ENCODE peak calls at places on chromosomes 5 and 9, in five cellular contexts. P is upper lobe of right lung, U is fibroblast of lung, L is thoracic aorta, B is testis. M is an unnamed sample. For H3K4me1, the result is how much of the 10 kb centered on the place peaks cover.

GRCh38 chr5:156641690-156642089 is 208.4 kb upstream of the PPP1R2B start:
- DNase-seq in P (no peak), U (no peak), L (no peak), B (no peak), M (no peak)

GRCh38 chr5:79771387-79771786 is 81.8 kb downstream of the CMYA5 start:
- DNase-seq in P (no peak), U (peak), L (no peak), B (no peak), M (peak)

GRCh38 chr9:79570449-79571308 is 1.1 kb upstream of the TLE4 start:
- DNase-seq in P (peak), U (peak), L (no peak), B (peak), M (peak)

GRCh38 chr5:151405334-151405872 is 42.0 kb upstream of the SLC36A1 start:
- DNase-seq in P (no peak), U (no peak), L (no peak), B (no peak), M (no peak)

GRCh38 chr5:45336464-45336863 is 359.7 kb downstream of the HCN1 start:
- DNase-seq in P (no peak), U (no peak), L (no peak), B (no peak), M (no peak)

GRCh38 chr5:157610990-157611389 is 35.4 kb upstream of the ADAM19 start:
- DNase-seq in P (no peak), U (no peak), L (no peak), B (no peak), M (no peak)

GRCh38 chr5:130111723-130112122 is 207.5 kb downstream of the CHSY3 start:
- DNase-seq in P (no peak), U (no peak), L (no peak), B (no peak), M (no peak)

GRCh38 chr9:129557192-129558036 is 63.5 kb downstream of the C9orf50 start:
- DNase-seq in P (no peak), U (peak), L (no peak), B (no peak), M (peak)

GRCh38 chr9:136902259-136902821 is 16.0 kb downstream of the TRAF2 start:
- DNase-seq in P (peak), U (no peak), L (peak), B (peak), M (no peak)

GRCh38 chr5:100787648-100788047 is 115.4 kb downstream of the ST8SIA4 start:
- DNase-seq in P (no peak), U (no peak), L (no peak), B (no peak), M (no peak)

GRCh38 chr5:98968056-98968564 is 39.3 kb upstream of the CHD1 start:
- DNase-seq in P (no peak), U (no peak), L (no peak), B (no peak), M (no peak)

GRCh38 chr5:133048993-133049725 is 2.7 kb upstream of the HSPA4 start:
- DNase-seq in P (no peak), U (no peak), L (no peak), B (no peak), M (peak)

GRCh38 chr9:37486616-37487544 is 1.1 kb downstream of the POLR1E start:
- DNase-seq in P (no peak), U (peak), L (peak), B (peak), M (peak)

GRCh38 chr9:27371382-27371781 is 74.4 kb upstream of the EQTN start:
- DNase-seq in P (no peak), U (no peak), L (no peak), B (no peak), M (no peak)

GRCh38 chr5:22473865-22474264 is 379.3 kb downstream of the CDH12 start:
- DNase-seq in P (no peak), U (peak), L (no peak), B (no peak), M (no peak)

GRCh38 chr5:151565971-151566370 is 25.2 kb downstream of the FAT2 start:
- DNase-seq in P (no peak), U (no peak), L (no peak), B (no peak), M (no peak)

GRCh38 chr9:136085815-136086212 is 9.3 kb downstream of the NACC2 start:
- DNase-seq in P (peak), U (no peak), L (no peak), B (peak), M (no peak)

GRCh38 chr5:175166013-175166412 is 278.0 kb downstream of the DRD1 start:
- DNase-seq in P (no peak), U (no peak), L (no peak), B (no peak), M (no peak)

DNA sequence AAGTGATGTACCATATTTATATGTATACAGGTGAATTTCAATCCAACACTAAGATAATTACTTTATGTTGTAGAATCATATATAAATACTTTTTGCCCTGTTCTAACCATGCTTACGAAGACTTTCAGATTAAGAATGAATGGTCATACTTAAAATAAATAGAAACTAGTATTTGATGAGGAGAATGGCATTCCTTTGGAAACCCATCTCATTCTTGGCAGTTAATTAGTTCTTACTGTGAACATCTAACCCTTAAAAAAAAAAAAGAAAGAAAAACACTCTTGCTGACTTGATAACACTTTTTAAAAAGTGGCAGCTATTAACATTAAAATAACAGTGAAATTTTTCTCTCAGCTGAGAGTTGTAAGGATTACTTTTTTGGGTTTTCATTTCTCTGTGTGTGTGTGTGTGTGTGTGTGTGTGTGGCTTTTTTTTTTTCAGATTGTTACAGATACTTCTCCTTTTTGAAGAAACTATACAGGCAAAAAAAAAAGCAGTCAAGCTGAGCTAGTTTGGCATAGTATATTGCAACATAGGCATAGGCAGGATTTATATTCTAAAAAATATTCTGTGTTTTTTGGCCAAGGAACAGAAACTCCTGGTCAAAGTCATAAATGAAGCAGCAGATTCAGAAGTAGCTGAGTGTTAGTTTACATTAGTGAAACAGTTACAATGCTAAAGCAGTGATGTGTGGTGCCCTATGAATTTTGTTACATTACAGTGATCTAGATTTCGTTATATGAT is 163.5 kb downstream of the CD180 start:
- DNase-seq in P (no peak), U (peak), L (no peak), B (no peak), M (no peak)
- H3K4me1 ChIP-seq in P (half or more), U (under half), L (half or more), B (under half), M (under half)

GRCh38 chr9:2859776-2860379 is 16.0 kb upstream of the PUM3 start:
- DNase-seq in P (peak), U (peak), L (no peak), B (peak), M (peak)
- H3K27ac ChIP-seq in P (no peak), U (no peak), L (no peak), B (no peak), M (no peak)

GRCh38 chr9:108549184-108549583 is 306.6 kb downstream of the ACTL7B start:
- DNase-seq in P (no peak), U (no peak), L (no peak), B (no peak), M (no peak)
- H3K4me1 ChIP-seq in P (under half), U (under half), L (under half), B (under half), M (under half)

GRCh38 chr9:14870086-14870485 is 40.1 kb downstream of the FREM1 start:
- DNase-seq in P (no peak), U (no peak), L (no peak), B (no peak), M (no peak)
- H3K27ac ChIP-seq in P (no peak), U (no peak), L (no peak), B (no peak), M (no peak)

GRCh38 chr5:172453206-172453985 is 929 bp downstream of the SH3PXD2B start:
- DNase-seq in P (peak), U (peak), L (no peak), B (no peak), M (peak)

GRCh38 chr5:172450453-172450852 is 3.9 kb downstream of the SH3PXD2B start:
- DNase-seq in P (no peak), U (no peak), L (no peak), B (no peak), M (no peak)

GRCh38 chr5:172452398-172453205 is 1.7 kb downstream of the SH3PXD2B start:
- DNase-seq in P (no peak), U (peak), L (no peak), B (peak), M (peak)

GRCh38 chr5:172450861-172451695 is 3.2 kb downstream of the SH3PXD2B start:
- DNase-seq in P (no peak), U (peak), L (no peak), B (no peak), M (peak)

DNA sequence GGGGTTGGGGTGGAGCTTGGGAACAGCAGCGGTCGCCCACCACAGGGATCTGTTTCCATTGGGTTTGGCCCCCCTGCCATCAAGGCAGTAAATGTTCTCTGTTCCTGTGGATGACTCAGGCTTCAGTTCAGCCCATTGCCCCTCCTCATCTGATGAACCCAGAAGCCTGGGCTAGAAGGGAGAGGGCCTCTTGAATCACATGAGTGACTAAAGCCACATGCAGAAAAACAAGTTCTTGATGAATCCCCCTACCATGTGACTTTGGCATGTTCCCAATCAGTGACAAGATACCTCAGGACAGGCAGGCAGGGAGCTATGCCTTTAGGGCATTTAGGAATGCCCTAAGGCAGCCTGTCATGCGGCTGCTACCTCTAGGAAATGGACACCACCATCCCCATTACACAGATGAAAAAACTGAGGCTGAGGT is 2.5 kb downstream of the SH3PXD2B start:
- DNase-seq in P (no peak), U (peak), L (peak), B (no peak), M (peak)
- H3K4me1 ChIP-seq in P (under half), U (under half), L (half or more), B (under half), M (under half)

GRCh38 chr9:131386258-131386657 is 7.6 kb upstream of the PRRC2B start:
- DNase-seq in P (no peak), U (no peak), L (no peak), B (no peak), M (no peak)

GRCh38 chr9:131385296-131385695 is 8.6 kb upstream of the PRRC2B start:
- DNase-seq in P (no peak), U (no peak), L (no peak), B (no peak), M (no peak)

GRCh38 chr9:131379056-131379455 is 14.8 kb upstream of the PRRC2B start:
- DNase-seq in P (no peak), U (no peak), L (no peak), B (no peak), M (no peak)

GRCh38 chr9:131387394-131387793 is 6.5 kb upstream of the PRRC2B start:
- DNase-seq in P (no peak), U (no peak), L (no peak), B (no peak), M (no peak)

DNA sequence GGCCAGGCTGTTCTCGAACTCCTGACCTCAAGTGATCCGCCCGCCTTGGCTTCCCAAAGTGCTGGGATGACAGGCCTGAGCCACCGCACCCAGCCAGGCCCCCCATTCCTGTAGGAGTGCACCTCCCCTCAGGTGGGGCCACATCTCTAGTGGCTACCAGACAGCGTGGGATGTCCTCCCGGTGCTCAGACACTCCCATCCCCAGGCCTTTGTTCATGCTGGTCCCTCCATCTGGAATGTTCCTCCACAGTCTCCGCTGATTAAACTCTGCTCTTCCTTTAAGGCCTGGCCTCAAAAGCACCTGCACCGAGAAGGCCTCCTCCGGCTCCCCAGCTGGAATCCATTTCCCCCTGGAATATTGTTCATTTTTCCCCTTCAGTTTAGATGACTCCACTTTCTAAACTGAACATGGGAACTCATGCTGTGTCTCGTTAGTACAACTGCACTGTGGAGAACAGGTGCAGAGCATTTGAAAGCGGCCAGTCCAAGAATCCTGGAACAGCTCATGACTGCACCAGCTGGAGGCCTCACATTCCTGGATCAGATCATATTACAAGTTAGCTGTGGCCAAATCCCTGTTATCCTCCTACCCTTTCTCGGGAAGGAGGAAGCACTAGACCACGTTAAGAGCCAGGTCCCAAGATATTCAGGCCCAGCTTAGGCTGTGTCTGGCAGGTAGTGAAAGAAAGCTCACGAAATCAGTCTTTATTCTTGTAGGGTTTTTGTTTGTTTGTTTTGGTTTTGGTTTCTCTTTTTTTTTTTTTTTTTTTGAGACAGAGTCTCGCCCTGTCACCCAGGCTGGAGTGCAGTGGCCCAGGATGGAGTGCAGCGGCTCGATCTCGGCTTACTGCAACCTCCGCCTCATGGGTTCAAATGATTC is 10.8 kb upstream of the PRRC2B start:
- DNase-seq in P (no peak), U (peak), L (no peak), B (peak), M (peak)
- H3K27ac ChIP-seq in P (peak), U (no peak), L (peak), B (peak), M (peak)

DNA sequence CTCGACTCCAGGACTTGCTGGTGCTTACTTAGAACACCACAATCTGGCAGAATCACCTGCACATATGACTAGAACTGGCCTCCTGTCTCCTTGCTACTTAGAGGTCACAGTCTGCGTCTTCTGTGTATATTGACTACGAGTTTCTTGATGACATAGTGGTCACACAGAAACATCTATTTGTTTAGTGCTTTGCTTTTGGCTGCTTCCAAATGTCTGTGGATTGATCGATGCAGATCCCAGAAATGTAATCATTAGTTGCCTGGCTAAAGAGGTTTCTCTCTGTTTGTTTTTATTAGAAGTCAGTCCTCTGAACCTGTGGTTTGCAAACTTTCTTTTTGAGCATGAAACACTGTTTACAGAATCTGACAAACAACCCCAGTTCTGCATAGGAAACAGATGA is 102.0 kb downstream of the LHFPL2 start:
- DNase-seq in P (no peak), U (peak), L (no peak), B (no peak), M (no peak)
- H3K4me1 ChIP-seq in P (under half), U (under half), L (half or more), B (under half), M (under half)

DNA sequence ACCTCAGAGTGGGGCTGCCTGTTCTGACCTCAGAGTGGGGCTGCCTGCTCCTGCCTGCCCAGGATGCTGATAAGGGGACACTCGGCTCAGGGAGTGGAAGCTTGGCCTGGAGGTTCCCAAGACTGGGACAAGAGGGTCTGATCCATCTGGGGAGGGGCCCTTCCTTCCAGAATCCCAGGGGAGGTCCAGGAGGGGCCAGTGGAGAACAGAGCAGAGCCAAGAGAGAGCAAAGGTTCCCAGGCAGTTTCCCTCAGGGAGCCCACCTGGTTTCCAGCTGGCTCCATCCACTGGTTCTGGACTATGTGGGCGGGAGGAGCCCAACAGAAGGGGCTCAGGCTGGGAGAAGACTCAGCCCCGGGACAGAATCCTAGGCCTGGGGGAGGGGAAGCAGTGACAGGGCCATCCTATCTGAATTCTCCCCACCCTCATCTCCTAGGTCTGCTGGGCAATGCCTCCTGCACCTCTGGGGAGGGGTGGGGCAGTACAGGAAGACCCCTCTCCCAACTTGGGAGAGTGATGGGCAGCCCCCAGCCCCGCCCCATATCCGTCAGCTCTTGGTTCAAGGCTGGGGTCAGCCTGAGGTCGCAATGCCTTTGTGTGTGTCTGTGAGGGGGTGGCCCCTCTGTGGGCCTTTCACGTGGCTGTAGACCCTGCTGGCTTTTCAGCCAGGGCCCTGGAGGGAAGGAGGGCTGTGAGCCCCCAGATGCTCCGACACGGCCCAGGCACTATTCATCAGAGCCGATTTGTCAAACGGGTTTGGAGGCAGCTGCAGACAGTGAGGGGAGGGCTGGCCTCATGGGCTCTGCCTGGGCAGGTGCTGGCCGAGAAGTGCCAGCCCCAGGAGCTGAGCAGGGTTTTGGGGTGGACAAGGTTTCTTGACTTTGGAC is 49.4 kb upstream of the RNU6ATAC start:
- DNase-seq in P (peak), U (no peak), L (no peak), B (no peak), M (no peak)
- H3K27ac ChIP-seq in P (peak), U (no peak), L (no peak), B (no peak), M (no peak)

GRCh38 chr5:169864483-169864882 is 115.8 kb downstream of the INSYN2B start:
- DNase-seq in P (no peak), U (no peak), L (no peak), B (no peak), M (no peak)
- H3K4me1 ChIP-seq in P (under half), U (under half), L (under half), B (under half), M (under half)

GRCh38 chr5:138554143-138554542 is 11.1 kb upstream of the ETF1 start:
- DNase-seq in P (no peak), U (no peak), L (no peak), B (no peak), M (no peak)
- H3K27ac ChIP-seq in P (no peak), U (no peak), L (no peak), B (no peak), M (no peak)